ENCODE peak calls at places on chromosomes 1 and 21, in four cellular contexts. One of them, this sample, is unnamed.

GRCh38 chr1:3241236-3241550 is 172.2 kb downstream of the PRDM16 start:
- DNase-seq in K562: no peak
- DNase-seq in HCT116: no peak
- DNase-seq in HepG2: no peak
- DNase-seq in this sample: no peak

GRCh38 chr1:230094746-230095145 is 27.7 kb downstream of the GALNT2 start:
- DNase-seq in HCT116: no peak
- DNase-seq in HepG2: no peak
- DNase-seq in K562: no peak
- DNase-seq in this sample: no peak

GRCh38 chr1:84888753-84889152 is 4.3 kb downstream of the LPAR3 start:
- DNase-seq in HepG2: no peak
- DNase-seq in HCT116: no peak
- DNase-seq in K562: no peak
- DNase-seq in this sample: no peak

GRCh38 chr1:104797982-104798381 is 1048.3 kb downstream of the AMY1C start:
- DNase-seq in K562: no peak
- DNase-seq in HCT116: no peak
- DNase-seq in HepG2: no peak
- DNase-seq in this sample: no peak

GRCh38 chr1:200733907-200734306 is 4.8 kb upstream of the CAMSAP2 start:
- DNase-seq in HCT116: no peak
- DNase-seq in K562: no peak
- DNase-seq in HepG2: no peak
- DNase-seq in this sample: no peak

GRCh38 chr1:212353181-212353580 is 61.5 kb downstream of the PACC1 start:
- DNase-seq in HCT116: no peak
- DNase-seq in HepG2: no peak
- DNase-seq in K562: no peak
- DNase-seq in this sample: no peak

GRCh38 chr1:197857477-197857876 is 45.0 kb upstream of the C1orf53 start:
- DNase-seq in HCT116: no peak
- DNase-seq in HepG2: no peak
- DNase-seq in K562: no peak
- DNase-seq in this sample: no peak

GRCh38 chr1:47823016-47823843 is 174.0 kb downstream of the TRABD2B start:
- DNase-seq in HepG2: no peak
- DNase-seq in K562: no peak
- DNase-seq in HCT116: no peak
- DNase-seq in this sample: no peak

GRCh38 chr1:102899935-102900334 is 208.4 kb downstream of the COL11A1 start:
- DNase-seq in HepG2: no peak
- DNase-seq in K562: no peak
- DNase-seq in HCT116: no peak
- DNase-seq in this sample: no peak

GRCh38 chr1:4781646-4782045 is 127.2 kb downstream of the AJAP1 start:
- DNase-seq in K562: no peak
- DNase-seq in HepG2: no peak
- DNase-seq in HCT116: no peak
- DNase-seq in this sample: no peak

GRCh38 chr1:59107516-59107915 is 189.4 kb upstream of the FGGY start:
- DNase-seq in K562: no peak
- DNase-seq in HCT116: no peak
- DNase-seq in HepG2: no peak
- DNase-seq in this sample: no peak

GRCh38 chr1:248786106-248786665 is 30.6 kb upstream of the LYPD8 start:
- DNase-seq in HepG2: no peak
- DNase-seq in HCT116: no peak
- DNase-seq in K562: no peak
- DNase-seq in this sample: no peak

GRCh38 chr21:45353200-45353599 is 51.8 kb upstream of the COL18A1 start:
- DNase-seq in K562: no peak
- DNase-seq in HCT116: no peak
- DNase-seq in HepG2: no peak
- DNase-seq in this sample: no peak

GRCh38 chr1:43653339-43653738 is 3.4 kb downstream of the KDM4A start:
- DNase-seq in HepG2: no peak
- DNase-seq in HCT116: no peak
- DNase-seq in K562: peak; percentile 47
- DNase-seq in this sample: no peak

GRCh38 chr1:150429805-150430204 is 57.4 kb upstream of the TARS2 start:
- DNase-seq in HepG2: peak; percentile 57
- DNase-seq in HCT116: no peak
- DNase-seq in K562: peak; percentile 14
- DNase-seq in this sample: peak; percentile 20

GRCh38 chr1:47824721-47825120 is 172.5 kb downstream of the TRABD2B start:
- DNase-seq in HepG2: no peak
- DNase-seq in HCT116: no peak
- DNase-seq in K562: no peak
- DNase-seq in this sample: no peak

GRCh38 chr1:53143527-53143926 is 1.1 kb upstream of the SLC1A7 start:
- DNase-seq in HCT116: no peak
- DNase-seq in HepG2: no peak
- DNase-seq in K562: no peak
- DNase-seq in this sample: no peak

GRCh38 chr1:185694081-185694480 is 40.1 kb upstream of the HMCN1 start:
- DNase-seq in HCT116: no peak
- DNase-seq in HepG2: peak; percentile 45
- DNase-seq in K562: no peak
- DNase-seq in this sample: no peak

GRCh38 chr1:229364216-229365065 is 21.6 kb upstream of the CCSAP start:
- DNase-seq in HepG2: no peak
- DNase-seq in HCT116: no peak
- DNase-seq in K562: no peak
- DNase-seq in this sample: no peak

GRCh38 chr21:17730782-17731181 is 88.4 kb downstream of the C21orf91 start:
- DNase-seq in HCT116: no peak
- DNase-seq in K562: no peak
- DNase-seq in HepG2: no peak
- DNase-seq in this sample: no peak

GRCh38 chr21:39562791-39563770 is 49.7 kb upstream of the B3GALT5 start:
- DNase-seq in HCT116: no peak
- DNase-seq in HepG2: no peak
- DNase-seq in K562: no peak
- DNase-seq in this sample: no peak

GRCh38 chr1:91895832-91896556 is 10.0 kb upstream of the TGFBR3 start:
- DNase-seq in HepG2: no peak
- DNase-seq in HCT116: no peak
- DNase-seq in K562: no peak
- DNase-seq in this sample: no peak

GRCh38 chr1:59123081-59123675 is 173.7 kb upstream of the FGGY start:
- DNase-seq in K562: no peak
- DNase-seq in HepG2: no peak
- DNase-seq in HCT116: no peak
- DNase-seq in this sample: no peak

GRCh38 chr1:147152772-147153171 is 19.5 kb downstream of the PRKAB2 start:
- DNase-seq in HepG2: no peak
- DNase-seq in K562: no peak
- DNase-seq in HCT116: no peak
- DNase-seq in this sample: no peak

GRCh38 chr1:182962554-182963115 is 9.7 kb upstream of the SHCBP1L start:
- DNase-seq in HepG2: peak; percentile 73
- DNase-seq in HCT116: peak; percentile 79
- DNase-seq in K562: peak; percentile 86
- DNase-seq in this sample: peak; percentile 68
- TF ChIP-seq TCF7L2 in HepG2: no peak
- TF ChIP-seq TCF7L2 in HCT116: no peak
- TF ChIP-seq TCF7L2 in K562: no peak
- TF ChIP-seq TCF7L2 in this sample: no peak

GRCh38 chr1:158998781-158999161 is 10.9 kb upstream of the IFI16 start:
- DNase-seq in K562: peak; percentile 73
- DNase-seq in HCT116: peak; percentile 32
- DNase-seq in HepG2: peak; percentile 40
- DNase-seq in this sample: peak; percentile 58

GRCh38 chr1:159000070-159000409 is 9.7 kb upstream of the IFI16 start:
- DNase-seq in HCT116: no peak
- DNase-seq in HepG2: no peak
- DNase-seq in K562: no peak
- DNase-seq in this sample: no peak

GRCh38 chr1:158999301-159000069 is 10.2 kb upstream of the IFI16 start:
- DNase-seq in HepG2: no peak
- DNase-seq in HCT116: no peak
- DNase-seq in K562: no peak
- DNase-seq in this sample: no peak

GRCh38 chr1:158998037-158998780 is 11.5 kb upstream of the IFI16 start:
- DNase-seq in K562: no peak
- DNase-seq in HepG2: no peak
- DNase-seq in HCT116: no peak
- DNase-seq in this sample: no peak

DNA sequence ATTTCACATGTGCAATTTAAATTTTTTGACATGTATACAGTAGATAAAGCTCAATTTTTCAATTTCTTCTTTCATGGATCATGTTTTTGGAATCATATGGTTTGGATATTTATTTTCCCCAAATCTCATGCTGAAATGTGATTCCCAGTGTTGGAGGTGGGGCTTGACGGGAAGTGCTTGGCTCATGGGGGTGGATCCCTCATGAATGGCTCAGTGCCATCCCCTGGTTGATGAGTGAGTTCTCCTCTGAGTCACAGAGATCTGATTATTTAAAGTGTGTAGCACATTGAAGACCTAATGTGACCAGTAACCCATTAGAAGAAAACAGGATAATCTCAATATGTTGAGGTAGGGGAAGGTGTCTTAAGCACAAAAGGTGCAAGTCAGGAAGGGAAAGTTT is 9.1 kb upstream of the IFI16 start:
- DNase-seq in HCT116: peak; percentile 10
- DNase-seq in HepG2: no peak
- DNase-seq in K562: peak; percentile 52
- DNase-seq in this sample: no peak
- TF ChIP-seq SIN3A in HCT116: no peak
- TF ChIP-seq SIN3A in HepG2: no peak
- TF ChIP-seq SIN3A in K562: no peak
- TF ChIP-seq SIN3A in this sample: no peak

DNA sequence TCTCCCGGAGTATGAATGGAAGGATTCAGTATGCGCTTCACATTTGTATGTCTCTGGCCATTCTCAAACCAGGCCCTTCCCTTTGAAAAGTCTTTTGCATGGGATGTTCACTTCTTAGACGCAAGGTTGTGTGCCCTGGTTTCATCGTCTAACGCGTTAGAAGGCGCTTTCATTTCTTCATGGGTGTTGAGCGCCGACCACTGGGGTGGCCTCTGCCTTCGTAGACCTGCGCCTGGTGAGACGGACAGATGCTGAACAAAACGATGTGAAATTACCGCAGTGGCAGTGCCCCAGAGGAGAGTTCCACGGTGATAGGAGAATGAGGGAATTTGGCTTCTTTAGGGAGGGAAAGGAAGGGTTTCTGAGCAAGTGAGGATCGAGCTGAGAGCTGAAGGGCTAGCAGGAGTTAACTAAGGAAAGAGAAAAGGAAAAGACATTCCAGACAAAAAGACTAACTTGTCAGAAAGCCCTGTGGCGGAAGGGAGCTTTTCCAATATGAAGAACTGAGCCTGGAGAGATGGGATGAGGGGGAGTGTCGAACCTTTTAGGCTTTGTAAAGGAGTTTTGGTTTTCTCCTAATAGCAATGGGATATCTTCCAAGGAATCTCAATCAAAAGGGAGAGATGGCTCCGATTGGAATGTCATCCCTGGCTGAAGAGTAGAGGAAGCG is 904 bp downstream of the GGPS1 start:
- DNase-seq in K562: peak; percentile 73
- DNase-seq in HCT116: no peak
- DNase-seq in HepG2: no peak
- DNase-seq in this sample: peak; percentile 35
- TF ChIP-seq CTCF in K562: no peak
- TF ChIP-seq CTCF in HCT116: no peak
- TF ChIP-seq CTCF in HepG2: peak; percentile 42
- TF ChIP-seq CTCF in this sample: no peak

DNA sequence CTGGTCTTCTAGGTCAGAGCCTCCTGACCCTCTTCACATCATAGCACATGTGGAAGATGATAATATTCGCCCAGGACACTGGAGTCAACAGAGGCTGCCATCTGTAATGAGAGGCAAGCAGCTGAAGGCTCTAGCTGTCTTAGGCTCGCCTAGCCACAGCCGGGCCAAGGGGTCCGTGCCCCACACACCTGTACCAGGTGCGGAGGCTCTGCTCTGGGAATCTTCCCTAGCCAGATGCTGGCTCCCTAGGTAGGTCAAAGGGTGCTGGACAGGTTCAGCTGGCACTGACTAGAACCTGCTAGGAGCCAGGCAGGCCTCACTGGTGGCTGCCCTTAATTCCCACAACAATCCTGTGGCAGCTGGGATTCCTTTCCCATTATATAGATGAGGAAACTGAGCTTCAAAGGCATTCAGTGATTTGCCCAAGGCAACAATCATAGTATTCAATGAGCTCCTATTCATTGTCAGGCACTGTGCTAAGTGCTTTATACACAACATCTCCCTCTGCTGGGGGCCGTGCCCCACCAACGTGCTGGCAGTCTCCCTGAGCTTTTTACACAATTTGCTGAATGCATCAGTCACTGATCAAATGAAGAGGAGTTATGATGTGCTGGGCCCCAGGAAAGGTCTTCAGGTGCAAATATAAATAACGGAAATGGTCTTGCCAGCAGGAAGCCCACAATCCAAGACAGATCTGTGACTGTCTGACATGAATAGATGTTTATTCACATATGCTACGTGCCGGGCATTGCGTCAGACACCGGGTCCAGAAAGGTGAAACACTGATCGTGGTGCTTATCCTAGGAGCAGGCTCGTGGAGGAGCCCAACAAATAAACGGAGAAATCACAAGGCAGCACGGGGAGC is 58.0 kb downstream of the DDX20 start:
- DNase-seq in HepG2: peak; percentile 19
- DNase-seq in K562: peak; percentile 17
- DNase-seq in HCT116: no peak
- DNase-seq in this sample: no peak
- TF ChIP-seq TCF7L2 in HepG2: no peak
- TF ChIP-seq TCF7L2 in K562: no peak
- TF ChIP-seq TCF7L2 in HCT116: no peak
- TF ChIP-seq TCF7L2 in this sample: no peak

DNA sequence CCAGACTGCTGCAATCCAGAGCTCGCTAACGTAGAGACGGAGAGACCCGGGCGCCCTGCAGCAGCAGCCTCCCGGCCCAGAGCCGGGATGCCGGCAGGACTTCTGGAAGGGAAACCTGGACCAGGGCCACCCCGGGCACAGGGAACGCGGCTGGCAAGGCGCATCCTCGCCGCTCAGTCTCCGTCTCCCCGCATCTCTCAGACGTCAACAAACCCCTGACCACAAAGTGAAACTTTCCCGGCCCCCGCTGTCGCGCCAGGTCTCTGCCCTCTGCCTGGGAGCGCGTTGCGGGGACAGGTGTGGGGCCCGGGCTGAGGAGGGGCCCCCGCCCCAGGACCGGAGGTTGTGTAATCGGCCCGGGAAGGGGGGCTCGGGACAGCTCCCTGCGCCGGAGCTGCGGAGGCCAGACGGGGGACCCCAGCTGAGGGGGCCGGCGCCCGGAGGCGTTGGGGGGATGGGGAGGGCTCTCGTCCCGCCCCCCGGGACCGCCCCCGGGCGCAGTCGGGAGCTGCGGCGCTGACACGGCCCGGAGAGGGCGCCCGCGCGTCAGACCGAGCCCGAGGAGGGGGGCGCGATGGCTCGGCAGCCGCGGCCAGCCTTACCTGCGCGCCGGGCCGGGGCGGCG is 116.6 kb upstream of the HIVEP3 start:
- DNase-seq in HCT116: peak; percentile 10
- DNase-seq in HepG2: no peak
- DNase-seq in K562: peak; percentile 80
- DNase-seq in this sample: no peak
- TF ChIP-seq SIN3A in HCT116: no peak
- TF ChIP-seq SIN3A in HepG2: no peak
- TF ChIP-seq SIN3A in K562: no peak
- TF ChIP-seq SIN3A in this sample: no peak

This sample was measured in Panc1.